ENCODE peak calls at places on chromosomes 5 and 9, in ten cellular contexts. A is GM23248, K is keratinocyte, B is A673, E is neural progenitor cell, Y is GM23338, Z is mammary epithelial cell, I is PC-3, H is fibroblast of lung, O is H1. T is an unnamed sample.

GRCh38 chr5:11384441-11385250 is 519.6 kb downstream of the CTNND2 start:
- DNase-seq in A (peak; percentile 1), K (no peak), B (no peak), E (peak; percentile 55), Y (peak; percentile 47), Z (peak; percentile 1), I (peak; percentile 46), H (no peak), O (no peak), T (no peak)

GRCh38 chr5:91109634-91110033 is 273.5 kb downstream of the ARRDC3 start:
- DNase-seq in A (peak; percentile 25), K (no peak), B (no peak), E (no peak), Y (no peak), Z (no peak), I (no peak), H (peak; percentile 64), O (no peak), T (no peak)

GRCh38 chr9:124482431-124483031 is 24.7 kb downstream of the NR5A1 start:
- DNase-seq in A (no peak), K (no peak), B (peak; percentile 19), E (peak; percentile 58), Y (peak; percentile 58), Z (no peak), I (no peak), H (no peak), O (no peak), T (no peak)

GRCh38 chr5:219492-219891 is 1.4 kb downstream of the SDHA start:
- DNase-seq in A (peak; percentile 74), K (no peak), B (no peak), E (peak; percentile 57), Y (no peak), Z (peak; percentile 15), I (peak; percentile 45), H (peak; percentile 49), O (no peak), T (peak; percentile 45)

GRCh38 chr5:163434410-163434866 is 3.0 kb upstream of the CCNG1 start:
- DNase-seq in A (no peak), K (peak; percentile 19), B (no peak), E (no peak), Y (no peak), Z (peak; percentile 87), I (peak; percentile 59), H (no peak), O (no peak), T (no peak)

GRCh38 chr9:106757539-106757938 is 105.4 kb upstream of the ZNF462 start:
- DNase-seq in A (no peak), K (no peak), B (peak; percentile 6), E (no peak), Y (no peak), Z (no peak), I (no peak), H (no peak), O (no peak), T (no peak)

GRCh38 chr5:14270212-14270702 is 127.1 kb downstream of the TRIO start:
- DNase-seq in A (peak; percentile 82), K (no peak), B (peak; percentile 82), E (peak; percentile 87), Y (peak; percentile 88), Z (peak; percentile 43), I (peak; percentile 83), H (peak; percentile 82), O (no peak), T (no peak)

GRCh38 chr9:786405-786804 is 55.1 kb upstream of the DMRT1 start:
- DNase-seq in A (no peak), K (no peak), B (no peak), E (no peak), Y (no peak), Z (no peak), I (no peak), H (no peak), O (no peak), T (no peak)

GRCh38 chr9:105138306-105138801 is 106.1 kb upstream of the SLC44A1 start:
- DNase-seq in A (no peak), K (no peak), B (no peak), E (peak; percentile 43), Y (peak; percentile 72), Z (no peak), I (no peak), H (peak; percentile 82), O (peak; percentile 82), T (no peak)

GRCh38 chr9:128825923-128826702 is 3.5 kb downstream of the SPOUT1 start:
- DNase-seq in A (no peak), K (no peak), B (no peak), E (no peak), Y (peak; percentile 52), Z (no peak), I (no peak), H (no peak), O (no peak), T (no peak)

GRCh38 chr5:149224282-149224681 is 47.4 kb upstream of the AFAP1L1 start:
- DNase-seq in A (no peak), K (no peak), B (no peak), E (no peak), Y (no peak), Z (no peak), I (no peak), H (no peak), O (no peak), T (no peak)

GRCh38 chr5:41908374-41909079 is 4.4 kb downstream of the RIMOC1 start:
- DNase-seq in A (peak; percentile 83), K (no peak), B (no peak), E (no peak), Y (no peak), Z (peak; percentile 57), I (no peak), H (peak; percentile 21), O (no peak), T (no peak)

GRCh38 chr9:87260171-87260570 is 237.5 kb upstream of the DAPK1 start:
- DNase-seq in A (peak; percentile 66), K (no peak), B (no peak), E (no peak), Y (no peak), Z (no peak), I (no peak), H (no peak), O (no peak), T (no peak)

GRCh38 chr5:149153751-149154610 is 12.7 kb downstream of the ABLIM3 start:
- DNase-seq in A (peak; percentile 93), K (no peak), B (no peak), E (no peak), Y (no peak), Z (no peak), I (no peak), H (peak; percentile 92), O (no peak), T (no peak)

GRCh38 chr9:1619915-1620705 is 395.0 kb upstream of the SMARCA2 start:
- DNase-seq in A (peak; percentile 46), K (no peak), B (peak; percentile 28), E (no peak), Y (peak; percentile 51), Z (peak; percentile 8), I (peak; percentile 48), H (peak; percentile 7), O (no peak), T (no peak)

GRCh38 chr9:112059980-112060348 is 115.1 kb downstream of the SUSD1 start:
- DNase-seq in A (no peak), K (no peak), B (no peak), E (no peak), Y (no peak), Z (no peak), I (no peak), H (no peak), O (no peak), T (no peak)

GRCh38 chr5:130074820-130075219 is 170.6 kb downstream of the CHSY3 start:
- DNase-seq in A (no peak), K (no peak), B (no peak), E (no peak), Y (no peak), Z (no peak), I (no peak), H (no peak), O (no peak), T (no peak)

GRCh38 chr9:12922209-12922914 is 147.5 kb downstream of the LURAP1L start:
- DNase-seq in A (peak; percentile 36), K (no peak), B (no peak), E (no peak), Y (no peak), Z (no peak), I (no peak), H (no peak), O (no peak), T (no peak)

GRCh38 chr9:93954436-93955355 is at the start of gene BARX1:
- DNase-seq in A (no peak), K (no peak), B (peak; percentile 40), E (peak; percentile 71), Y (peak; percentile 55), Z (no peak), I (no peak), H (no peak), O (no peak), T (no peak)
- TF ChIP-seq EZH2 in A (peak; percentile 45), K (peak; percentile 76), B (peak; percentile 62), E (no peak), Y (peak; percentile 93), Z (no peak), I (no peak), H (peak; percentile 73), O (peak; percentile 73), T (no peak)

GRCh38 chr5:69115526-69115925 is 21.7 kb downstream of the SLC30A5 start:
- DNase-seq in A (no peak), K (no peak), B (no peak), E (no peak), Y (no peak), Z (no peak), I (no peak), H (no peak), O (no peak), T (no peak)

GRCh38 chr5:69113851-69114250 is 20.0 kb downstream of the SLC30A5 start:
- DNase-seq in A (peak; percentile 10), K (no peak), B (no peak), E (no peak), Y (no peak), Z (no peak), I (no peak), H (no peak), O (no peak), T (no peak)
- H3K27me3 ChIP-seq in A (no peaks in the 10 kb centered on the region), K (no peaks in the 10 kb centered on the region), B (no peaks in the 10 kb centered on the region), E (no peaks in the 10 kb centered on the region), Y (no peaks in the 10 kb centered on the region), Z (no peaks in the 10 kb centered on the region), I (no peaks in the 10 kb centered on the region), H (no peaks in the 10 kb centered on the region), O (no peaks in the 10 kb centered on the region), T (no peaks in the 10 kb centered on the region)

GRCh38 chr5:16178745-16179372 is 732 bp downstream of the MARCHF11 start:
- DNase-seq in A (peak; percentile 73), K (no peak), B (peak; percentile 72), E (peak; percentile 97), Y (peak; percentile 95), Z (peak; percentile 45), I (peak; percentile 50), H (peak; percentile 51), O (peak; percentile 67), T (peak; percentile 27)
- TF ChIP-seq EZH2 in A (no peak), K (peak; percentile 74), B (peak; percentile 70), E (peak; percentile 69), Y (no peak), Z (peak; percentile 56), I (no peak), H (peak; percentile 27), O (no peak), T (no peak)

DNA sequence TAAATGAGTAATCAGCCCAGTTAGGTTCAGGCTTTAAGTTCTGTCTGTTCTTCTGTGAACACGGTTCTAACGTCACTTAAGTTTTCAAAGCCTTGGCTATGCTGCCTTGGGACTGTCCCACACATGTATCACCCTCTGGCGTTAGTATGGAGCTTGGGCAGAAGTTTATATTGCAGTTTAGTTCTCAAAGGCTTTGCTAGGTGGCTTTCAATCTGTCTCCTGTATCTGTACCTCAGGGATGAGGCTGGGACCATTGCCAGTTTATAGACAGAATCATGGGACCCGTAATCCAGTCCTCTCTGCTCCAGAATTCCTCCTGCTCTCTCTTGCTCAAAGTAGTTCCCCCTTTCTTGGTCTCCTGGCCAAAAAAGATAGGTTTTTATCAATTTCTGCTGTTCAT is 12.1 kb downstream of the C9orf40 start:
- DNase-seq in A (peak; percentile 2), K (no peak), B (peak; percentile 49), E (no peak), Y (peak; percentile 48), Z (peak; percentile 52), I (peak; percentile 75), H (no peak), O (no peak), T (no peak)
- H3K27me3 ChIP-seq in A (no peaks in the 10 kb centered on the region), K (no peaks in the 10 kb centered on the region), B (no peaks in the 10 kb centered on the region), E (no peaks in the 10 kb centered on the region), Y (no peaks in the 10 kb centered on the region), Z (no peaks in the 10 kb centered on the region), I (no peaks in the 10 kb centered on the region), H (no peaks in the 10 kb centered on the region), O (no peaks in the 10 kb centered on the region), T (no peaks in the 10 kb centered on the region)

T was measured in DND-41.